ENCODE peak calls at places on chromosomes 3 and 15, in seven cellular contexts. K is Peyer's patch; O is DMS79 treated with DMSO at 0.1 percent for 48 hours; W is NCI-H345; N is NCI-H82; S is uterus; E is stimulated activated CD4-positive, alpha-beta T cell treated with anti-CD3 and anti-CD28 coated beads, Interleukin-4, amount 100 ng/mL, for 1 hour. R is an unnamed sample.

GRCh38 chr3:50189274-50189673 is 2.1 kb upstream of the GNAT1 start:
- DNase-seq in N (peak; percentile 89), K (peak; percentile 83), E (peak; percentile 35), S (peak; percentile 80), W (peak; percentile 39), O (peak; percentile 58), R (peak; percentile 88)

GRCh38 chr3:113223831-113224240 is 12.5 kb downstream of the BOC start:
- DNase-seq in O (no peak), K (no peak), E (no peak), S (no peak), W (no peak), N (no peak), R (no peak)

GRCh38 chr3:122101646-122102045 is 46.5 kb downstream of the CD86 start:
- DNase-seq in O (peak; percentile 76), E (no peak), W (peak; percentile 67), S (no peak), N (peak; percentile 84), K (no peak), R (peak; percentile 13)

GRCh38 chr3:49411550-49411967 is 217 bp downstream of the RHOA start:
- DNase-seq in S (peak; percentile 41), N (peak; percentile 42), W (peak; percentile 12), K (no peak), O (no peak), E (peak; percentile 50), R (no peak)

GRCh38 chr3:32432711-32433530 is 41.3 kb downstream of the CMTM7 start:
- DNase-seq in O (no peak), K (no peak), W (no peak), N (no peak), E (no peak), S (no peak), R (no peak)

GRCh38 chr15:53910236-53910849 is 67.9 kb upstream of the UNC13C start:
- DNase-seq in S (no peak), N (no peak), W (peak; percentile 36), O (peak; percentile 42), K (no peak), E (no peak), R (no peak)

GRCh38 chr3:59257506-59257905 is 207.7 kb upstream of the CFAP20DC start:
- DNase-seq in K (no peak), W (no peak), S (no peak), N (no peak), O (no peak), E (no peak), R (no peak)

GRCh38 chr3:76203578-76203977 is 418.2 kb upstream of the ZNF717 start:
- DNase-seq in O (no peak), W (no peak), E (no peak), N (no peak), S (no peak), K (no peak), R (no peak)